ENCODE peak calls at places on chromosomes 13 and 19, in ten cellular contexts. One of them, this sample, is unnamed.

GRCh38 chr19:55113570-55114039 is 3.8 kb downstream of the PPP1R12C start:
- DNase-seq in CD4-positive, alpha-beta memory T cell: peak; percentile 9
- DNase-seq in SW 1271: peak; percentile 35
- DNase-seq in activated T-cell treated with anti-CD3 and anti-CD28 coated beads for 24 hours: no peak
- DNase-seq in hippocampal formation: peak; percentile 37
- DNase-seq in CMK: no peak
- DNase-seq in Calu3: no peak
- DNase-seq in NCI-H2081: no peak
- DNase-seq in stimulated activated CD4-positive, alpha-beta T cell treated with anti-CD3 and anti-CD28 coated beads, Interleukin-12 subunit alpha, Interleukin-12 subunit beta, amount 100 ng/mL, for 24 hours: no peak
- DNase-seq in AG08395: peak; percentile 95
- DNase-seq in this sample: no peak

GRCh38 chr13:111323950-111324651 is 3.7 kb downstream of the TEX29 start:
- DNase-seq in CD4-positive, alpha-beta memory T cell: no peak
- DNase-seq in SW 1271: no peak
- DNase-seq in activated T-cell treated with anti-CD3 and anti-CD28 coated beads for 24 hours: no peak
- DNase-seq in hippocampal formation: no peak
- DNase-seq in CMK: no peak
- DNase-seq in Calu3: no peak
- DNase-seq in NCI-H2081: no peak
- DNase-seq in stimulated activated CD4-positive, alpha-beta T cell treated with anti-CD3 and anti-CD28 coated beads, Interleukin-12 subunit alpha, Interleukin-12 subunit beta, amount 100 ng/mL, for 24 hours: no peak
- DNase-seq in AG08395: no peak
- DNase-seq in this sample: no peak

GRCh38 chr13:21738636-21739035 is 67.8 kb downstream of the FGF9 start:
- DNase-seq in CD4-positive, alpha-beta memory T cell: no peak
- DNase-seq in SW 1271: no peak
- DNase-seq in activated T-cell treated with anti-CD3 and anti-CD28 coated beads for 24 hours: no peak
- DNase-seq in hippocampal formation: no peak
- DNase-seq in CMK: no peak
- DNase-seq in Calu3: no peak
- DNase-seq in NCI-H2081: peak; percentile 42
- DNase-seq in stimulated activated CD4-positive, alpha-beta T cell treated with anti-CD3 and anti-CD28 coated beads, Interleukin-12 subunit alpha, Interleukin-12 subunit beta, amount 100 ng/mL, for 24 hours: no peak
- DNase-seq in AG08395: no peak
- DNase-seq in this sample: peak; percentile 56

GRCh38 chr13:113468461-113469147 is 15.3 kb upstream of the ADPRHL1 start:
- DNase-seq in CD4-positive, alpha-beta memory T cell: no peak
- DNase-seq in SW 1271: no peak
- DNase-seq in activated T-cell treated with anti-CD3 and anti-CD28 coated beads for 24 hours: no peak
- DNase-seq in hippocampal formation: no peak
- DNase-seq in CMK: no peak
- DNase-seq in Calu3: no peak
- DNase-seq in NCI-H2081: no peak
- DNase-seq in stimulated activated CD4-positive, alpha-beta T cell treated with anti-CD3 and anti-CD28 coated beads, Interleukin-12 subunit alpha, Interleukin-12 subunit beta, amount 100 ng/mL, for 24 hours: no peak
- DNase-seq in AG08395: no peak
- DNase-seq in this sample: no peak

GRCh38 chr19:30476997-30477396 is 104.8 kb downstream of the ZNF536 start:
- DNase-seq in CD4-positive, alpha-beta memory T cell: no peak
- DNase-seq in SW 1271: no peak
- DNase-seq in activated T-cell treated with anti-CD3 and anti-CD28 coated beads for 24 hours: no peak
- DNase-seq in hippocampal formation: no peak
- DNase-seq in CMK: no peak
- DNase-seq in Calu3: no peak
- DNase-seq in NCI-H2081: no peak
- DNase-seq in stimulated activated CD4-positive, alpha-beta T cell treated with anti-CD3 and anti-CD28 coated beads, Interleukin-12 subunit alpha, Interleukin-12 subunit beta, amount 100 ng/mL, for 24 hours: no peak
- DNase-seq in AG08395: no peak
- DNase-seq in this sample: no peak

GRCh38 chr13:46582190-46582589 is 29.2 kb downstream of the LRCH1 start:
- DNase-seq in CD4-positive, alpha-beta memory T cell: no peak
- DNase-seq in SW 1271: no peak
- DNase-seq in activated T-cell treated with anti-CD3 and anti-CD28 coated beads for 24 hours: no peak
- DNase-seq in hippocampal formation: no peak
- DNase-seq in CMK: no peak
- DNase-seq in Calu3: no peak
- DNase-seq in NCI-H2081: no peak
- DNase-seq in stimulated activated CD4-positive, alpha-beta T cell treated with anti-CD3 and anti-CD28 coated beads, Interleukin-12 subunit alpha, Interleukin-12 subunit beta, amount 100 ng/mL, for 24 hours: no peak
- DNase-seq in AG08395: no peak
- DNase-seq in this sample: no peak

GRCh38 chr13:44347905-44348304 is 25.7 kb upstream of the SERP2 start:
- DNase-seq in CD4-positive, alpha-beta memory T cell: no peak
- DNase-seq in SW 1271: no peak
- DNase-seq in activated T-cell treated with anti-CD3 and anti-CD28 coated beads for 24 hours: no peak
- DNase-seq in hippocampal formation: no peak
- DNase-seq in CMK: no peak
- DNase-seq in Calu3: no peak
- DNase-seq in NCI-H2081: no peak
- DNase-seq in stimulated activated CD4-positive, alpha-beta T cell treated with anti-CD3 and anti-CD28 coated beads, Interleukin-12 subunit alpha, Interleukin-12 subunit beta, amount 100 ng/mL, for 24 hours: no peak
- DNase-seq in AG08395: peak; percentile 46
- DNase-seq in this sample: no peak

GRCh38 chr19:3699741-3700241 is 477 bp downstream of the PIP5K1C start:
- DNase-seq in CD4-positive, alpha-beta memory T cell: peak; percentile 40
- DNase-seq in SW 1271: no peak
- DNase-seq in activated T-cell treated with anti-CD3 and anti-CD28 coated beads for 24 hours: no peak
- DNase-seq in hippocampal formation: no peak
- DNase-seq in CMK: no peak
- DNase-seq in Calu3: no peak
- DNase-seq in NCI-H2081: no peak
- DNase-seq in stimulated activated CD4-positive, alpha-beta T cell treated with anti-CD3 and anti-CD28 coated beads, Interleukin-12 subunit alpha, Interleukin-12 subunit beta, amount 100 ng/mL, for 24 hours: no peak
- DNase-seq in AG08395: no peak
- DNase-seq in this sample: no peak

GRCh38 chr13:19154843-19155242 is 26.8 kb downstream of the TUBA3C start:
- DNase-seq in CD4-positive, alpha-beta memory T cell: no peak
- DNase-seq in SW 1271: no peak
- DNase-seq in activated T-cell treated with anti-CD3 and anti-CD28 coated beads for 24 hours: no peak
- DNase-seq in hippocampal formation: no peak
- DNase-seq in CMK: no peak
- DNase-seq in Calu3: no peak
- DNase-seq in NCI-H2081: no peak
- DNase-seq in stimulated activated CD4-positive, alpha-beta T cell treated with anti-CD3 and anti-CD28 coated beads, Interleukin-12 subunit alpha, Interleukin-12 subunit beta, amount 100 ng/mL, for 24 hours: no peak
- DNase-seq in AG08395: no peak
- DNase-seq in this sample: no peak

GRCh38 chr19:16595097-16595496 is 22.9 kb upstream of the SLC35E1 start:
- DNase-seq in CD4-positive, alpha-beta memory T cell: peak; percentile 55
- DNase-seq in SW 1271: no peak
- DNase-seq in activated T-cell treated with anti-CD3 and anti-CD28 coated beads for 24 hours: no peak
- DNase-seq in hippocampal formation: no peak
- DNase-seq in CMK: no peak
- DNase-seq in Calu3: no peak
- DNase-seq in NCI-H2081: no peak
- DNase-seq in stimulated activated CD4-positive, alpha-beta T cell treated with anti-CD3 and anti-CD28 coated beads, Interleukin-12 subunit alpha, Interleukin-12 subunit beta, amount 100 ng/mL, for 24 hours: no peak
- DNase-seq in AG08395: no peak
- DNase-seq in this sample: no peak

GRCh38 chr13:45178349-45179142 is 22.3 kb downstream of the KCTD4 start:
- DNase-seq in CD4-positive, alpha-beta memory T cell: no peak
- DNase-seq in SW 1271: no peak
- DNase-seq in activated T-cell treated with anti-CD3 and anti-CD28 coated beads for 24 hours: no peak
- DNase-seq in hippocampal formation: no peak
- DNase-seq in CMK: no peak
- DNase-seq in Calu3: no peak
- DNase-seq in NCI-H2081: no peak
- DNase-seq in stimulated activated CD4-positive, alpha-beta T cell treated with anti-CD3 and anti-CD28 coated beads, Interleukin-12 subunit alpha, Interleukin-12 subunit beta, amount 100 ng/mL, for 24 hours: no peak
- DNase-seq in AG08395: peak; percentile 10
- DNase-seq in this sample: peak; percentile 4

GRCh38 chr13:24261566-24261965 is 47.8 kb upstream of the C1QTNF9 start:
- DNase-seq in CD4-positive, alpha-beta memory T cell: peak; percentile 72
- DNase-seq in SW 1271: no peak
- DNase-seq in activated T-cell treated with anti-CD3 and anti-CD28 coated beads for 24 hours: no peak
- DNase-seq in hippocampal formation: no peak
- DNase-seq in CMK: no peak
- DNase-seq in Calu3: no peak
- DNase-seq in NCI-H2081: no peak
- DNase-seq in stimulated activated CD4-positive, alpha-beta T cell treated with anti-CD3 and anti-CD28 coated beads, Interleukin-12 subunit alpha, Interleukin-12 subunit beta, amount 100 ng/mL, for 24 hours: no peak
- DNase-seq in AG08395: no peak
- DNase-seq in this sample: no peak

GRCh38 chr13:46403851-46404731 is 17.0 kb upstream of the RUBCNL start:
- DNase-seq in CD4-positive, alpha-beta memory T cell: no peak
- DNase-seq in SW 1271: no peak
- DNase-seq in activated T-cell treated with anti-CD3 and anti-CD28 coated beads for 24 hours: no peak
- DNase-seq in hippocampal formation: no peak
- DNase-seq in CMK: no peak
- DNase-seq in Calu3: no peak
- DNase-seq in NCI-H2081: no peak
- DNase-seq in stimulated activated CD4-positive, alpha-beta T cell treated with anti-CD3 and anti-CD28 coated beads, Interleukin-12 subunit alpha, Interleukin-12 subunit beta, amount 100 ng/mL, for 24 hours: no peak
- DNase-seq in AG08395: no peak
- DNase-seq in this sample: no peak

GRCh38 chr19:41595890-41596280 is 19.9 kb downstream of the CEACAM21 start:
- DNase-seq in CD4-positive, alpha-beta memory T cell: no peak
- DNase-seq in SW 1271: no peak
- DNase-seq in activated T-cell treated with anti-CD3 and anti-CD28 coated beads for 24 hours: no peak
- DNase-seq in hippocampal formation: no peak
- DNase-seq in CMK: no peak
- DNase-seq in Calu3: no peak
- DNase-seq in NCI-H2081: no peak
- DNase-seq in stimulated activated CD4-positive, alpha-beta T cell treated with anti-CD3 and anti-CD28 coated beads, Interleukin-12 subunit alpha, Interleukin-12 subunit beta, amount 100 ng/mL, for 24 hours: no peak
- DNase-seq in AG08395: no peak
- DNase-seq in this sample: no peak

GRCh38 chr19:12884926-12885748 is 1.9 kb downstream of the KLF1 start:
- DNase-seq in CD4-positive, alpha-beta memory T cell: peak; percentile 91
- DNase-seq in SW 1271: no peak
- DNase-seq in activated T-cell treated with anti-CD3 and anti-CD28 coated beads for 24 hours: peak; percentile 86
- DNase-seq in hippocampal formation: no peak
- DNase-seq in CMK: peak; percentile 86
- DNase-seq in Calu3: peak; percentile 87
- DNase-seq in NCI-H2081: peak; percentile 95
- DNase-seq in stimulated activated CD4-positive, alpha-beta T cell treated with anti-CD3 and anti-CD28 coated beads, Interleukin-12 subunit alpha, Interleukin-12 subunit beta, amount 100 ng/mL, for 24 hours: peak; percentile 92
- DNase-seq in AG08395: peak; percentile 52
- DNase-seq in this sample: peak; percentile 50

GRCh38 chr13:27007166-27007565 is 164.4 kb downstream of the USP12 start:
- DNase-seq in CD4-positive, alpha-beta memory T cell: no peak
- DNase-seq in SW 1271: no peak
- DNase-seq in activated T-cell treated with anti-CD3 and anti-CD28 coated beads for 24 hours: no peak
- DNase-seq in hippocampal formation: no peak
- DNase-seq in CMK: no peak
- DNase-seq in Calu3: no peak
- DNase-seq in NCI-H2081: peak; percentile 81
- DNase-seq in stimulated activated CD4-positive, alpha-beta T cell treated with anti-CD3 and anti-CD28 coated beads, Interleukin-12 subunit alpha, Interleukin-12 subunit beta, amount 100 ng/mL, for 24 hours: no peak
- DNase-seq in AG08395: no peak
- DNase-seq in this sample: peak; percentile 77

GRCh38 chr19:35407619-35408018 is 36.8 kb downstream of the GPR42 start:
- DNase-seq in CD4-positive, alpha-beta memory T cell: no peak
- DNase-seq in SW 1271: no peak
- DNase-seq in activated T-cell treated with anti-CD3 and anti-CD28 coated beads for 24 hours: no peak
- DNase-seq in hippocampal formation: no peak
- DNase-seq in CMK: no peak
- DNase-seq in Calu3: no peak
- DNase-seq in NCI-H2081: no peak
- DNase-seq in stimulated activated CD4-positive, alpha-beta T cell treated with anti-CD3 and anti-CD28 coated beads, Interleukin-12 subunit alpha, Interleukin-12 subunit beta, amount 100 ng/mL, for 24 hours: no peak
- DNase-seq in AG08395: no peak
- DNase-seq in this sample: no peak

GRCh38 chr13:92896842-92897241 is 329.8 kb upstream of the GPC6 start:
- DNase-seq in CD4-positive, alpha-beta memory T cell: no peak
- DNase-seq in SW 1271: peak; percentile 8
- DNase-seq in activated T-cell treated with anti-CD3 and anti-CD28 coated beads for 24 hours: no peak
- DNase-seq in hippocampal formation: no peak
- DNase-seq in CMK: no peak
- DNase-seq in Calu3: no peak
- DNase-seq in NCI-H2081: peak; percentile 67
- DNase-seq in stimulated activated CD4-positive, alpha-beta T cell treated with anti-CD3 and anti-CD28 coated beads, Interleukin-12 subunit alpha, Interleukin-12 subunit beta, amount 100 ng/mL, for 24 hours: no peak
- DNase-seq in AG08395: no peak
- DNase-seq in this sample: peak; percentile 83

GRCh38 chr19:45568732-45569131 is 15.9 kb downstream of the OPA3 start:
- DNase-seq in CD4-positive, alpha-beta memory T cell: no peak
- DNase-seq in SW 1271: no peak
- DNase-seq in activated T-cell treated with anti-CD3 and anti-CD28 coated beads for 24 hours: no peak
- DNase-seq in hippocampal formation: no peak
- DNase-seq in CMK: no peak
- DNase-seq in Calu3: peak; percentile 60
- DNase-seq in NCI-H2081: no peak
- DNase-seq in stimulated activated CD4-positive, alpha-beta T cell treated with anti-CD3 and anti-CD28 coated beads, Interleukin-12 subunit alpha, Interleukin-12 subunit beta, amount 100 ng/mL, for 24 hours: no peak
- DNase-seq in AG08395: peak; percentile 57
- DNase-seq in this sample: no peak

GRCh38 chr19:3968556-3969434 is 2.1 kb downstream of the DAPK3 start:
- DNase-seq in CD4-positive, alpha-beta memory T cell: no peak
- DNase-seq in SW 1271: peak; percentile 97
- DNase-seq in activated T-cell treated with anti-CD3 and anti-CD28 coated beads for 24 hours: no peak
- DNase-seq in hippocampal formation: no peak
- DNase-seq in CMK: no peak
- DNase-seq in Calu3: peak; percentile 88
- DNase-seq in NCI-H2081: peak; percentile 72
- DNase-seq in stimulated activated CD4-positive, alpha-beta T cell treated with anti-CD3 and anti-CD28 coated beads, Interleukin-12 subunit alpha, Interleukin-12 subunit beta, amount 100 ng/mL, for 24 hours: no peak
- DNase-seq in AG08395: peak; percentile 96
- DNase-seq in this sample: no peak

GRCh38 chr13:100610399-100611347 is 22.1 kb upstream of the GGACT start:
- DNase-seq in CD4-positive, alpha-beta memory T cell: no peak
- DNase-seq in SW 1271: no peak
- DNase-seq in activated T-cell treated with anti-CD3 and anti-CD28 coated beads for 24 hours: no peak
- DNase-seq in hippocampal formation: no peak
- DNase-seq in CMK: peak; percentile 45
- DNase-seq in Calu3: no peak
- DNase-seq in NCI-H2081: no peak
- DNase-seq in stimulated activated CD4-positive, alpha-beta T cell treated with anti-CD3 and anti-CD28 coated beads, Interleukin-12 subunit alpha, Interleukin-12 subunit beta, amount 100 ng/mL, for 24 hours: no peak
- DNase-seq in AG08395: no peak
- DNase-seq in this sample: no peak

GRCh38 chr19:1259873-1260748 is 9.0 kb upstream of the CIRBP start:
- DNase-seq in CD4-positive, alpha-beta memory T cell: peak; percentile 72
- DNase-seq in SW 1271: peak; percentile 56
- DNase-seq in activated T-cell treated with anti-CD3 and anti-CD28 coated beads for 24 hours: no peak
- DNase-seq in hippocampal formation: no peak
- DNase-seq in CMK: no peak
- DNase-seq in Calu3: no peak
- DNase-seq in NCI-H2081: no peak
- DNase-seq in stimulated activated CD4-positive, alpha-beta T cell treated with anti-CD3 and anti-CD28 coated beads, Interleukin-12 subunit alpha, Interleukin-12 subunit beta, amount 100 ng/mL, for 24 hours: no peak
- DNase-seq in AG08395: no peak
- DNase-seq in this sample: no peak

This sample was measured in SHP77 treated with DMSO at 0.1 percent for 48 hours.